ENCODE peak calls at places on chromosomes 7 and 10, in five cellular contexts. One of them, this sample, is unnamed.

GRCh38 chr7:22060863-22061262 is 115.2 kb upstream of the CDCA7L start:
- DNase-seq in PC-9: no peak
- DNase-seq in caudate nucleus: no peak
- DNase-seq in cardiac muscle cell: no peak
- DNase-seq in RWPE1: no peak
- DNase-seq in this sample: no peak

GRCh38 chr10:32731527-32731926 is 226.5 kb downstream of the ITGB1 start:
- DNase-seq in cardiac muscle cell: no peak
- DNase-seq in caudate nucleus: no peak
- DNase-seq in PC-9: no peak
- DNase-seq in RWPE1: no peak
- DNase-seq in this sample: peak

GRCh38 chr10:47333532-47333931 is 11.3 kb downstream of the GDF2 start:
- DNase-seq in cardiac muscle cell: no peak
- DNase-seq in PC-9: no peak
- DNase-seq in RWPE1: no peak
- DNase-seq in caudate nucleus: no peak
- DNase-seq in this sample: no peak

GRCh38 chr10:75229961-75230360 is 5.8 kb downstream of the COMTD1 start:
- DNase-seq in PC-9: no peak
- DNase-seq in cardiac muscle cell: peak
- DNase-seq in RWPE1: no peak
- DNase-seq in caudate nucleus: no peak
- DNase-seq in this sample: no peak

GRCh38 chr7:81624650-81625310 is 145.1 kb downstream of the HGF start:
- DNase-seq in caudate nucleus: no peak
- DNase-seq in cardiac muscle cell: no peak
- DNase-seq in RWPE1: no peak
- DNase-seq in PC-9: no peak
- DNase-seq in this sample: no peak

GRCh38 chr10:95242581-95243317 is 48.1 kb downstream of the PDLIM1 start:
- DNase-seq in PC-9: peak
- DNase-seq in caudate nucleus: no peak
- DNase-seq in cardiac muscle cell: peak
- DNase-seq in RWPE1: no peak
- DNase-seq in this sample: no peak

GRCh38 chr7:157688439-157689268 is 351.9 kb downstream of the DNAJB6 start:
- DNase-seq in RWPE1: no peak
- DNase-seq in cardiac muscle cell: no peak
- DNase-seq in caudate nucleus: no peak
- DNase-seq in PC-9: no peak
- DNase-seq in this sample: no peak

GRCh38 chr7:47816647-47817046 is 131.6 kb downstream of the PKD1L1 start:
- DNase-seq in caudate nucleus: no peak
- DNase-seq in RWPE1: no peak
- DNase-seq in cardiac muscle cell: no peak
- DNase-seq in PC-9: no peak
- DNase-seq in this sample: no peak

GRCh38 chr10:83182076-83182475 is 957.2 kb upstream of the GHITM start:
- DNase-seq in caudate nucleus: no peak
- DNase-seq in PC-9: no peak
- DNase-seq in RWPE1: no peak
- DNase-seq in cardiac muscle cell: no peak
- DNase-seq in this sample: no peak

GRCh38 chr10:6269953-6270867 is 67.5 kb downstream of the PFKFB3 start:
- DNase-seq in caudate nucleus: no peak
- DNase-seq in RWPE1: no peak
- DNase-seq in cardiac muscle cell: no peak
- DNase-seq in PC-9: no peak
- DNase-seq in this sample: no peak

GRCh38 chr7:47652591-47652990 is 70.7 kb upstream of the TNS3 start:
- DNase-seq in RWPE1: no peak
- DNase-seq in cardiac muscle cell: no peak
- DNase-seq in caudate nucleus: no peak
- DNase-seq in PC-9: no peak
- DNase-seq in this sample: no peak

GRCh38 chr7:132392713-132393112 is 183.6 kb downstream of the PLXNA4 start:
- DNase-seq in cardiac muscle cell: no peak
- DNase-seq in PC-9: no peak
- DNase-seq in caudate nucleus: no peak
- DNase-seq in RWPE1: no peak
- DNase-seq in this sample: no peak

GRCh38 chr7:38105874-38106483 is 72.1 kb upstream of the STARD3NL start:
- DNase-seq in PC-9: no peak
- DNase-seq in RWPE1: peak
- DNase-seq in cardiac muscle cell: peak
- DNase-seq in caudate nucleus: no peak
- DNase-seq in this sample: no peak

GRCh38 chr7:117091721-117092120 is 138.4 kb downstream of the ST7 start:
- DNase-seq in RWPE1: no peak
- DNase-seq in PC-9: no peak
- DNase-seq in cardiac muscle cell: no peak
- DNase-seq in caudate nucleus: no peak
- DNase-seq in this sample: no peak

GRCh38 chr10:28925154-28925663 is 247.9 kb downstream of the BAMBI start:
- DNase-seq in RWPE1: no peak
- DNase-seq in PC-9: no peak
- DNase-seq in cardiac muscle cell: peak
- DNase-seq in caudate nucleus: no peak
- DNase-seq in this sample: no peak

GRCh38 chr10:129740532-129741279 is 223.4 kb downstream of the EBF3 start:
- DNase-seq in RWPE1: no peak
- DNase-seq in caudate nucleus: no peak
- DNase-seq in cardiac muscle cell: no peak
- DNase-seq in PC-9: no peak
- DNase-seq in this sample: no peak

GRCh38 chr7:157703131-157703530 is 366.3 kb downstream of the DNAJB6 start:
- DNase-seq in RWPE1: no peak
- DNase-seq in cardiac muscle cell: no peak
- DNase-seq in PC-9: no peak
- DNase-seq in caudate nucleus: no peak
- DNase-seq in this sample: no peak

DNA sequence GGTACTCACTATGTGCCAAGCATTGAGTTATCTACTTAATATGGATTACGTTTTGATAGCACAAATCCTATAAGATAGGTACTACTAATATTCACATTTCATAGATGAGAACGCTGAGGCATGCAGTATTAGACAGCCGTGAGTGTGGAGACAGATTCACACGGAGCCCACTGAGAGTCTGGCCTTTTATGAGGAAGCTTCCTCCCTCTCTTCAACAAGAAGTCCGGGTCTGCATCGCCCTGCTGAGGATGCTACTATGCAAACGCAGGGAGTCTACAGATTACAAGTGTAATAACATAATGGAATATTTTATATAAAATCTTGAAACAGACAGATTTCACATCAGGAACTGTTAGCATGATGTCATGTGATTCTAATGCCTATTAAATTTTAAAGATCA is 255.9 kb upstream of the GLI3 start:
- DNase-seq in PC-9: no peak
- DNase-seq in RWPE1: no peak
- DNase-seq in cardiac muscle cell: peak
- DNase-seq in caudate nucleus: no peak
- DNase-seq in this sample: no peak
- H3K27ac ChIP-seq in PC-9: no peak
- H3K27ac ChIP-seq in RWPE1: no peak
- H3K27ac ChIP-seq in cardiac muscle cell: no peak
- H3K27ac ChIP-seq in caudate nucleus: no peak
- H3K27ac ChIP-seq in this sample: no peak

GRCh38 chr10:90917231-90917967 is 3.5 kb downstream of the ANKRD1 start:
- DNase-seq in RWPE1: no peak
- DNase-seq in caudate nucleus: no peak
- DNase-seq in PC-9: no peak
- DNase-seq in cardiac muscle cell: no peak
- DNase-seq in this sample: no peak
- H3K27ac ChIP-seq in RWPE1: no peak
- H3K27ac ChIP-seq in caudate nucleus: no peak
- H3K27ac ChIP-seq in PC-9: no peak
- H3K27ac ChIP-seq in cardiac muscle cell: peak
- H3K27ac ChIP-seq in this sample: no peak

DNA sequence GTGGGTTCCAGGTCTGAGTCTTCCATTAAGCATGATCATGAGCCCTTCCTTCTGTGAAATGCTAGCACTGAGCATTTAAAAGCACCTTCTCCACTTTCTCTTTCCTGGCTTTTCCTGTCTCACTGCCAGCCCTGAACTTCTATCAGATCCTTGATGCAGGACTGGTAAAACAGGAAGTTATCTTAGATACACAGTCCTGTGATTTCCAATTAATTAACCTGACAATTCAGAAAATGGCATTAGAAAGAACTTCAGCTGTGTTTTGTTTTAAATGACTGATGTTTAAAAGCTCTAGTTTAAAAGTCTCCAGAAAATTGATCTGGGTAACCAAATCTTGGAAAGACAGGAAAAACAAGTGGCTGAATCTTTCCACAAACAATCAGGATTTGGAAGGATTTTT is 79.0 kb upstream of the MACROH2A2 start:
- DNase-seq in caudate nucleus: no peak
- DNase-seq in PC-9: no peak
- DNase-seq in cardiac muscle cell: no peak
- DNase-seq in RWPE1: no peak
- DNase-seq in this sample: no peak
- H3K27ac ChIP-seq in caudate nucleus: no peak
- H3K27ac ChIP-seq in PC-9: no peak
- H3K27ac ChIP-seq in cardiac muscle cell: no peak
- H3K27ac ChIP-seq in RWPE1: no peak
- H3K27ac ChIP-seq in this sample: no peak

DNA sequence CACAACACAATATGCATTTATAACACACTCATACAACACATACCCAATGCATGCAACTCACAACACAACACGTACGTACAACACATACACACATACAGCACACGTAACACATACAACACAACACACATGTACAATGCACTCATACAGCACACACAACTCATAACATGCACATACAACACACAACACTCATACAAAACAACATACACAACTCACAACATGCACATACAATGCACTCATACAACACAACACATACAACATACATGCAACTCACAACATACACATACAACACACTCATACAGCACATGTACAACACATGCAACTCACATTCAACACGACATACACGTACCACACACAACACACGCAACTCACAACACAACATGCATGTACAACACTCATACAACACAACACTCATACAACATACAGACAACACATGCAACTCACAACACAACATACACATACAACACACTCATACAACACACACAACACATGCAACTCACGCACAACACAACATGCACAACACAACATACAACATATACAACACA is 21.8 kb downstream of the DIP2C start:
- DNase-seq in RWPE1: no peak
- DNase-seq in cardiac muscle cell: no peak
- DNase-seq in PC-9: no peak
- DNase-seq in caudate nucleus: no peak
- DNase-seq in this sample: no peak
- H3K27ac ChIP-seq in RWPE1: no peak
- H3K27ac ChIP-seq in cardiac muscle cell: no peak
- H3K27ac ChIP-seq in PC-9: no peak
- H3K27ac ChIP-seq in caudate nucleus: no peak
- H3K27ac ChIP-seq in this sample: no peak

DNA sequence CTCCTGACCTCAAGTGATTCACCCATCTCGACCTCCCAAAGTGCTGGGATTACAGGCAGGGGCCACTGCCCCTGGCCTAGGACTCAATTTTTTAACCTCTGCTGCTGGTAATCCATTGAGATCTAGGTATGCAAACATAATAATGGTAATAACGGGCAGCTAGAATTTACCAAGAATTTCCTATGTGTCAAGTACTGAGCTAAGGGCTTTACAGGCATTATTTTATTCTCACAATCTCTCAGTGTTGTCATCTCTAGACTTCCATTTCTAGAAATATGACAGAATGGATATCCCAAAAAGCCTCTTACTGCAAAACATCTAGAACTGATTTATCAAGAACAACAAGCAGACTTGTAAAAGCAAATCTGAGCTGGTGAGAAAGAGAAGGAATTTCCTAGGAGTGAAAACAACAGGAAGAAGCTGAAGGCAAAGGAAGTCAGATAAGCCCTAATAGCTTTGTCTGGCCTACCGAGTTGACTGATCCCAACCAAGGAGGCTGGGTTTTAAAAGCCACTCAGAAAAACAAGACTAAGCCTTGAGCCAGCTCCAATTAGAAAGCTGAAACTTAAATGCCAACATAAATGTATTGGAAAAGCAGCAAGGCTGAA is 70.6 kb downstream of the CCDC71L start:
- DNase-seq in cardiac muscle cell: peak
- DNase-seq in RWPE1: no peak
- DNase-seq in caudate nucleus: no peak
- DNase-seq in PC-9: no peak
- DNase-seq in this sample: no peak
- H3K27ac ChIP-seq in cardiac muscle cell: no peak
- H3K27ac ChIP-seq in RWPE1: no peak
- H3K27ac ChIP-seq in caudate nucleus: no peak
- H3K27ac ChIP-seq in PC-9: no peak
- H3K27ac ChIP-seq in this sample: no peak

DNA sequence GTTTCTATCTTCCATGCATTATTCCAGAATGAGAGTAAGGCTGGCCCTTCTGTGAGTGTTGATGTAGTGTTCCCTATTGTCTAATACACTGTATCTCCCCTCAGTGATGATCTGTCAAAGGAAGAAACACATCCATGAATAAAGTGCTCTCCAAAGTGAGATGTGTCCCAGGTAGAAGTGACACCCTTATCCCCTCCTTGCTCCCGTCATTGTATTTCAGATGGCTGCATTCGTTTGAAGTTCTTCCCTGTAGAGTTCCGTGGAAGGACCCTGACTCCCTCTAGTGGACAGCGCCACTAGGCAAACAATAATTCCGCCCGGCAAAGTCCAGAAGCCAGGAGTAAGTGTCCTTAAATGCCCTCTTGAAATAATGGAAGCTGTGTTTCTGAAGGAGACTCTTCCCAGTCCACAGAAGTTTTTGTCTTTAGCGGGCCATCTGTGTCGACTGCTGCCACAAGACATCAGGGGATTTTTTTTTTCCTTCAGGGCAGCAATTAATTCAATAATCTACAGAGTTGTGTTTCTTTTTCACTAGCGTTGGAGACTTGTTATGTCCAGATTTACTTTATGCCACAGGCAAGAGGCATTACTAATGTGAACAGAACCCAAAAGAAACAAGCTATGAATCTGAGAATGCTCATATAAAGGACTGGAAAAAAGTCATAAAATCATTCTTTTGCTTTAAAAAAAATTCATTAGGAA is 64.6 kb downstream of the THNSL1 start:
- DNase-seq in caudate nucleus: peak
- DNase-seq in cardiac muscle cell: peak
- DNase-seq in PC-9: peak
- DNase-seq in RWPE1: peak
- DNase-seq in this sample: peak
- H3K27ac ChIP-seq in caudate nucleus: no peak
- H3K27ac ChIP-seq in cardiac muscle cell: no peak
- H3K27ac ChIP-seq in PC-9: no peak
- H3K27ac ChIP-seq in RWPE1: no peak
- H3K27ac ChIP-seq in this sample: no peak

GRCh38 chr7:8388257-8388625 is 45.2 kb upstream of the NXPH1 start:
- DNase-seq in cardiac muscle cell: no peak
- DNase-seq in caudate nucleus: no peak
- DNase-seq in RWPE1: no peak
- DNase-seq in PC-9: no peak
- DNase-seq in this sample: no peak
- H3K27ac ChIP-seq in cardiac muscle cell: no peak
- H3K27ac ChIP-seq in caudate nucleus: peak
- H3K27ac ChIP-seq in RWPE1: no peak
- H3K27ac ChIP-seq in PC-9: no peak
- H3K27ac ChIP-seq in this sample: no peak

This sample was measured in epithelial cell of prostate.